ENCODE peak calls at places on chromosomes 2 and 18, in nine cellular contexts. R is RWPE2; E is NCI-H2171 treated with DMSO at 0.1 percent for 48 hours; L is KBM-7; O is ascending aorta; P is stimulated activated CD4-positive, alpha-beta T cell treated with anti-CD3 and anti-CD28 coated beads, Interleukin-2, amount 100 ng/mL, for 48 hours; A is mesendoderm; K is esophagus squamous epithelium; D is NK-92 treated with Interleukin-12 subunit alpha and Interleukin-12 subunit beta, amount 100 ng/mL, for 24 hours. J is an unnamed sample.

GRCh38 chr2:9033385-9034175 is 30.1 kb upstream of the MBOAT2 start:
- DNase-seq in R (no peak), E (peak), L (peak), O (no peak), P (no peak), A (peak), K (no peak), D (no peak), J (peak)

GRCh38 chr2:240596080-240596460 is 9.5 kb downstream of the CAPN10 start:
- DNase-seq in R (peak), E (no peak), L (no peak), O (peak), P (no peak), A (no peak), K (no peak), D (no peak), J (peak)

GRCh38 chr18:27540126-27540525 is 355.0 kb upstream of the CHST9 start:
- DNase-seq in R (no peak), E (no peak), L (no peak), O (no peak), P (no peak), A (peak), K (no peak), D (no peak), J (peak)

GRCh38 chr2:9554841-9555337 is 741 bp downstream of the ADAM17 start:
- DNase-seq in R (no peak), E (peak), L (peak), O (no peak), P (peak), A (peak), K (no peak), D (no peak), J (no peak)

GRCh38 chr2:84906900-84907714 is 1.7 kb downstream of the TMSB10 start:
- DNase-seq in R (peak), E (peak), L (peak), O (no peak), P (no peak), A (peak), K (peak), D (peak), J (peak)

GRCh38 chr2:61117534-61117933 is 44.5 kb upstream of the C2orf74 start:
- DNase-seq in R (no peak), E (no peak), L (no peak), O (no peak), P (no peak), A (no peak), K (no peak), D (no peak), J (no peak)

GRCh38 chr2:216956820-216957493 is 97.1 kb upstream of the TNP1 start:
- DNase-seq in R (no peak), E (no peak), L (no peak), O (no peak), P (no peak), A (no peak), K (no peak), D (no peak), J (no peak)

GRCh38 chr18:75063615-75064512 is 145.1 kb downstream of the PTGR3 start:
- DNase-seq in R (no peak), E (no peak), L (no peak), O (no peak), P (no peak), A (no peak), K (no peak), D (no peak), J (no peak)

GRCh38 chr2:26186371-26186770 is 13.5 kb downstream of the GAREM2 start:
- DNase-seq in R (no peak), E (no peak), L (peak), O (no peak), P (no peak), A (no peak), K (no peak), D (no peak), J (no peak)

GRCh38 chr2:170189757-170190156 is 11.8 kb downstream of the MYO3B start:
- DNase-seq in R (no peak), E (no peak), L (no peak), O (no peak), P (no peak), A (no peak), K (no peak), D (no peak), J (no peak)

GRCh38 chr2:157182834-157183396 is 74.6 kb upstream of the GALNT5 start:
- DNase-seq in R (no peak), E (no peak), L (no peak), O (no peak), P (no peak), A (peak), K (no peak), D (no peak), J (no peak)

GRCh38 chr2:112683550-112684414 is 37.0 kb upstream of the NT5DC4 start:
- DNase-seq in R (no peak), E (no peak), L (peak), O (no peak), P (no peak), A (peak), K (no peak), D (no peak), J (peak)

GRCh38 chr2:112811841-112812306 is 24.7 kb downstream of the IL1B start:
- DNase-seq in R (no peak), E (no peak), L (peak), O (no peak), P (no peak), A (peak), K (no peak), D (no peak), J (no peak)

GRCh38 chr2:88066543-88066942 is 1.1 kb upstream of the SMYD1 start:
- DNase-seq in R (no peak), E (no peak), L (no peak), O (no peak), P (no peak), A (no peak), K (no peak), D (no peak), J (peak)

GRCh38 chr2:71612581-71613520 is 159.5 kb downstream of the DYSF start:
- DNase-seq in R (peak), E (no peak), L (no peak), O (no peak), P (no peak), A (no peak), K (no peak), D (no peak), J (peak)

GRCh38 chr18:7482342-7482741 is 84.8 kb upstream of the PTPRM start:
- DNase-seq in R (no peak), E (no peak), L (no peak), O (no peak), P (no peak), A (no peak), K (no peak), D (no peak), J (no peak)

GRCh38 chr2:219230201-219230540 is 565 bp downstream of the ANKZF1 start:
- DNase-seq in R (no peak), E (peak), L (peak), O (no peak), P (peak), A (peak), K (no peak), D (no peak), J (peak)

GRCh38 chr2:143246815-143247744 is 117.9 kb downstream of the ARHGAP15 start:
- DNase-seq in R (no peak), E (no peak), L (no peak), O (no peak), P (no peak), A (no peak), K (no peak), D (no peak), J (no peak)

GRCh38 chr2:148901142-148901541 is 26.1 kb downstream of the KIF5C start:
- DNase-seq in R (no peak), E (peak), L (no peak), O (no peak), P (no peak), A (no peak), K (no peak), D (no peak), J (no peak)

GRCh38 chr2:191705726-191706125 is 27.8 kb downstream of the NABP1 start:
- DNase-seq in R (no peak), E (no peak), L (no peak), O (no peak), P (no peak), A (no peak), K (no peak), D (no peak), J (no peak)

GRCh38 chr2:44121899-44122298 is 46.8 kb upstream of the PPM1B start:
- DNase-seq in R (no peak), E (no peak), L (no peak), O (no peak), P (no peak), A (no peak), K (no peak), D (no peak), J (no peak)

GRCh38 chr2:206158563-206159345 is 490 bp downstream of the NDUFS1 start:
- DNase-seq in R (no peak), E (no peak), L (no peak), O (no peak), P (no peak), A (peak), K (no peak), D (no peak), J (peak)

GRCh38 chr2:105438104-105438929 is 39.5 kb upstream of the FHL2 start:
- DNase-seq in R (no peak), E (no peak), L (no peak), O (no peak), P (no peak), A (no peak), K (no peak), D (no peak), J (no peak)

J was measured in H7.